ENCODE peak calls at places on chromosome 14, in five cellular contexts. One of them, this sample, is unnamed.

GRCh38 chr14:52949711-52950409 is 990 bp downstream of the FERMT2 start:
- DNase-seq in tibial nerve: peak
- DNase-seq in fibroblast of the aortic adventitia: peak
- DNase-seq in ovary: no peak
- DNase-seq in AG10803: peak
- DNase-seq in this sample: peak

GRCh38 chr14:104643306-104643705 is 38.7 kb upstream of the TMEM179 start:
- DNase-seq in fibroblast of the aortic adventitia: no peak
- DNase-seq in ovary: no peak
- DNase-seq in AG10803: no peak
- DNase-seq in tibial nerve: no peak
- DNase-seq in this sample: no peak

GRCh38 chr14:75399819-75400678 is 27.8 kb upstream of the JDP2 start:
- DNase-seq in fibroblast of the aortic adventitia: peak
- DNase-seq in tibial nerve: peak
- DNase-seq in AG10803: peak
- DNase-seq in ovary: peak
- DNase-seq in this sample: no peak

GRCh38 chr14:77239412-77239811 is 31.6 kb downstream of the NGB start:
- DNase-seq in ovary: no peak
- DNase-seq in fibroblast of the aortic adventitia: no peak
- DNase-seq in AG10803: no peak
- DNase-seq in tibial nerve: no peak
- DNase-seq in this sample: no peak

GRCh38 chr14:70735043-70735442 is 74.3 kb downstream of the MAP3K9 start:
- DNase-seq in fibroblast of the aortic adventitia: no peak
- DNase-seq in tibial nerve: no peak
- DNase-seq in ovary: no peak
- DNase-seq in AG10803: no peak
- DNase-seq in this sample: no peak

GRCh38 chr14:51908086-51908485 is 47.7 kb downstream of the GNG2 start:
- DNase-seq in AG10803: peak
- DNase-seq in fibroblast of the aortic adventitia: no peak
- DNase-seq in tibial nerve: no peak
- DNase-seq in ovary: no peak
- DNase-seq in this sample: no peak

GRCh38 chr14:91067186-91067585 is 6.7 kb upstream of the RPS6KA5 start:
- DNase-seq in ovary: no peak
- DNase-seq in AG10803: no peak
- DNase-seq in tibial nerve: no peak
- DNase-seq in fibroblast of the aortic adventitia: no peak
- DNase-seq in this sample: no peak

GRCh38 chr14:91008759-91009409 is 51.6 kb downstream of the RPS6KA5 start:
- DNase-seq in tibial nerve: no peak
- DNase-seq in AG10803: no peak
- DNase-seq in fibroblast of the aortic adventitia: peak
- DNase-seq in ovary: no peak
- DNase-seq in this sample: no peak

GRCh38 chr14:99230271-99231141 is 41.5 kb downstream of the BCL11B start:
- DNase-seq in AG10803: peak
- DNase-seq in tibial nerve: no peak
- DNase-seq in fibroblast of the aortic adventitia: no peak
- DNase-seq in ovary: no peak
- DNase-seq in this sample: no peak

GRCh38 chr14:78154827-78155226 is 15.3 kb upstream of the NRXN3 start:
- DNase-seq in AG10803: no peak
- DNase-seq in ovary: no peak
- DNase-seq in tibial nerve: no peak
- DNase-seq in fibroblast of the aortic adventitia: no peak
- DNase-seq in this sample: no peak

GRCh38 chr14:60657609-60657983 is 8.3 kb upstream of the SIX1 start:
- DNase-seq in tibial nerve: no peak
- DNase-seq in ovary: no peak
- DNase-seq in fibroblast of the aortic adventitia: no peak
- DNase-seq in AG10803: no peak
- DNase-seq in this sample: no peak

GRCh38 chr14:54676822-54677708 is 110.1 kb downstream of the SAMD4A start:
- DNase-seq in ovary: peak
- DNase-seq in AG10803: peak
- DNase-seq in fibroblast of the aortic adventitia: peak
- DNase-seq in tibial nerve: no peak
- DNase-seq in this sample: peak

GRCh38 chr14:89899917-89900680 is 54.4 kb downstream of the EFCAB11 start:
- DNase-seq in fibroblast of the aortic adventitia: peak
- DNase-seq in ovary: no peak
- DNase-seq in AG10803: peak
- DNase-seq in tibial nerve: no peak
- DNase-seq in this sample: no peak

GRCh38 chr14:58430156-58430555 is 2.6 kb downstream of the KIAA0586 start:
- DNase-seq in ovary: no peak
- DNase-seq in fibroblast of the aortic adventitia: peak
- DNase-seq in AG10803: peak
- DNase-seq in tibial nerve: no peak
- DNase-seq in this sample: peak

GRCh38 chr14:60278350-60278749 is 29.3 kb downstream of the PPM1A start:
- DNase-seq in fibroblast of the aortic adventitia: no peak
- DNase-seq in ovary: no peak
- DNase-seq in tibial nerve: no peak
- DNase-seq in AG10803: no peak
- DNase-seq in this sample: no peak

GRCh38 chr14:36346052-36346451 is 25.6 kb upstream of the MBIP start:
- DNase-seq in fibroblast of the aortic adventitia: no peak
- DNase-seq in ovary: no peak
- DNase-seq in tibial nerve: no peak
- DNase-seq in AG10803: no peak
- DNase-seq in this sample: no peak

GRCh38 chr14:36254020-36254614 is 66.3 kb downstream of the MBIP start:
- DNase-seq in fibroblast of the aortic adventitia: peak
- DNase-seq in ovary: no peak
- DNase-seq in AG10803: peak
- DNase-seq in tibial nerve: no peak
- DNase-seq in this sample: no peak

GRCh38 chr14:75700295-75700694 is 39.2 kb downstream of the TTLL5 start:
- DNase-seq in tibial nerve: no peak
- DNase-seq in AG10803: no peak
- DNase-seq in ovary: no peak
- DNase-seq in fibroblast of the aortic adventitia: no peak
- DNase-seq in this sample: no peak

GRCh38 chr14:64746298-64747250 is 42.4 kb downstream of the PLEKHG3 start:
- DNase-seq in fibroblast of the aortic adventitia: peak
- DNase-seq in ovary: no peak
- DNase-seq in tibial nerve: no peak
- DNase-seq in AG10803: peak
- DNase-seq in this sample: no peak

GRCh38 chr14:85542623-85543022 is 12.7 kb downstream of the FLRT2 start:
- DNase-seq in fibroblast of the aortic adventitia: peak
- DNase-seq in ovary: no peak
- DNase-seq in tibial nerve: no peak
- DNase-seq in AG10803: no peak
- DNase-seq in this sample: no peak

GRCh38 chr14:99575043-99576023 is 28.7 kb downstream of the CCDC85C start:
- DNase-seq in tibial nerve: no peak
- DNase-seq in fibroblast of the aortic adventitia: peak
- DNase-seq in AG10803: peak
- DNase-seq in ovary: peak
- DNase-seq in this sample: no peak

GRCh38 chr14:31668348-31668747 is 107.1 kb downstream of the NUBPL start:
- DNase-seq in AG10803: no peak
- DNase-seq in ovary: no peak
- DNase-seq in tibial nerve: no peak
- DNase-seq in fibroblast of the aortic adventitia: no peak
- DNase-seq in this sample: no peak

GRCh38 chr14:103607039-103607668 is 21.9 kb upstream of the KLC1 start:
- DNase-seq in AG10803: peak
- DNase-seq in fibroblast of the aortic adventitia: peak
- DNase-seq in tibial nerve: peak
- DNase-seq in ovary: peak
- DNase-seq in this sample: peak

GRCh38 chr14:92676031-92676430 is 72.4 kb downstream of the LGMN start:
- DNase-seq in tibial nerve: no peak
- DNase-seq in ovary: no peak
- DNase-seq in fibroblast of the aortic adventitia: no peak
- DNase-seq in AG10803: no peak
- DNase-seq in this sample: no peak

GRCh38 chr14:34199585-34199984 is 248.7 kb upstream of the EGLN3 start:
- DNase-seq in AG10803: peak
- DNase-seq in fibroblast of the aortic adventitia: peak
- DNase-seq in tibial nerve: no peak
- DNase-seq in ovary: no peak
- DNase-seq in this sample: peak

GRCh38 chr14:68785817-68786490 is 6.9 kb downstream of the ZFP36L1 start:
- DNase-seq in ovary: peak
- DNase-seq in AG10803: peak
- DNase-seq in tibial nerve: no peak
- DNase-seq in fibroblast of the aortic adventitia: peak
- DNase-seq in this sample: no peak

GRCh38 chr14:80150301-80150700 is 61.0 kb downstream of the DIO2 start:
- DNase-seq in fibroblast of the aortic adventitia: no peak
- DNase-seq in AG10803: no peak
- DNase-seq in tibial nerve: no peak
- DNase-seq in ovary: no peak
- DNase-seq in this sample: no peak

GRCh38 chr14:34628681-34629135 is 1.2 kb downstream of the SNX6 start:
- DNase-seq in fibroblast of the aortic adventitia: no peak
- DNase-seq in tibial nerve: no peak
- DNase-seq in ovary: no peak
- DNase-seq in AG10803: peak
- DNase-seq in this sample: no peak

GRCh38 chr14:99229654-99230215 is 42.3 kb downstream of the BCL11B start:
- DNase-seq in tibial nerve: no peak
- DNase-seq in ovary: no peak
- DNase-seq in fibroblast of the aortic adventitia: no peak
- DNase-seq in AG10803: no peak
- DNase-seq in this sample: no peak

DNA sequence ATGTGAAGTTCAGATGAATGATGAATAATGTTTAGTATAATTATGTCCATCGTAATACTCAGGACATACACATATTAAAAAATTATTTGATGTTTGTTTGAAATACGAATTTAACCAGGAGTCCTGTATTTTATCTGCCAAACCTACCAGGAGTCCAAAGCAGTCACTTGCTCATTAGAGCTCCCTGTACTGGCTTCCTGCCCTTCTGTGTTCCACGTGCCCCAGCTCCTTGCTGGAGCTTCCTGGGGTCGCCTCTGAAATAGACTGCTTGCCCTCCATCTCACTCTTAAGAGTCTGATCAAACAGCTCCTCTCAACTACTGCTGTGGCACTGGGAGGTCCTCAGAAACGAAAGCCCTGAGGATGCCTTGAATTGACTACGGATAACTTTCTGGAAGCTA is 87.3 kb upstream of the DHRS4 start:
- DNase-seq in AG10803: no peak
- DNase-seq in fibroblast of the aortic adventitia: no peak
- DNase-seq in ovary: no peak
- DNase-seq in tibial nerve: no peak
- DNase-seq in this sample: no peak
- TF ChIP-seq CTCF in AG10803: no peak
- TF ChIP-seq CTCF in fibroblast of the aortic adventitia: no peak
- TF ChIP-seq CTCF in ovary: no peak
- TF ChIP-seq CTCF in tibial nerve: no peak
- TF ChIP-seq CTCF in this sample: no peak

DNA sequence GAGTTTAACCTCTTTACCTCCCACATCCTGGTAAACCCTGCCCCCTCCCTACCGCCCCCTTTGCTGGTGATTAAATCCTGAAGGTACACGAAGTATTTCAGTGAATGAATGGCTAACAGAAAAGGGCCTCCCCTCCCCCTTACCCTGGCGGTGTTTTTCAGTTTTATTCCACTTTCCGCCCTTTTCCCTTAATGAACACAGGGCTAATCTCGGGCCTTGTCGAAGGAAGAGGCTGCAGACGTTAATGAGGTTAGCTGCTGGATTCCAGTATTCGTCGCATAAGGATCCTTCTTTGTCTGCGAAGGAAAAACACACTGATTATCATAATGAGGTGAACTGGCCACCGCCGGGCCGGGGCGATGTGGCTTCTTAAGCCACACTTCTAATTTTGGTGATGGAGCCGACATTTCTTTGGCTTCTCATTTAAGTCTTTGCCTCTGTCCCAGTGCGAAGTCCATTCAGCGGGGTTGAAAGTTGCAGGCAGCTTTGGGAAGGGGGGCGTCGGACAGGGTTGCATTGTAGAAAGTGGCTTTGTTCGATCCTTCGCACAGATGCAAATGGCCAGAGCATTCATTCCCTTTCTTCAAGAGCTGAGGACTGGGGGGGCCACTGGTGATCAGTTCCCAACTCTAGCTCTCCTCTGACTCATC is 6.5 kb downstream of the MEG3 start:
- DNase-seq in fibroblast of the aortic adventitia: no peak
- DNase-seq in ovary: no peak
- DNase-seq in AG10803: no peak
- DNase-seq in tibial nerve: no peak
- DNase-seq in this sample: no peak
- H3K4me3 ChIP-seq in fibroblast of the aortic adventitia: no peak
- H3K4me3 ChIP-seq in ovary: no peak
- H3K4me3 ChIP-seq in AG10803: no peak
- H3K4me3 ChIP-seq in tibial nerve: no peak
- H3K4me3 ChIP-seq in this sample: no peak

DNA sequence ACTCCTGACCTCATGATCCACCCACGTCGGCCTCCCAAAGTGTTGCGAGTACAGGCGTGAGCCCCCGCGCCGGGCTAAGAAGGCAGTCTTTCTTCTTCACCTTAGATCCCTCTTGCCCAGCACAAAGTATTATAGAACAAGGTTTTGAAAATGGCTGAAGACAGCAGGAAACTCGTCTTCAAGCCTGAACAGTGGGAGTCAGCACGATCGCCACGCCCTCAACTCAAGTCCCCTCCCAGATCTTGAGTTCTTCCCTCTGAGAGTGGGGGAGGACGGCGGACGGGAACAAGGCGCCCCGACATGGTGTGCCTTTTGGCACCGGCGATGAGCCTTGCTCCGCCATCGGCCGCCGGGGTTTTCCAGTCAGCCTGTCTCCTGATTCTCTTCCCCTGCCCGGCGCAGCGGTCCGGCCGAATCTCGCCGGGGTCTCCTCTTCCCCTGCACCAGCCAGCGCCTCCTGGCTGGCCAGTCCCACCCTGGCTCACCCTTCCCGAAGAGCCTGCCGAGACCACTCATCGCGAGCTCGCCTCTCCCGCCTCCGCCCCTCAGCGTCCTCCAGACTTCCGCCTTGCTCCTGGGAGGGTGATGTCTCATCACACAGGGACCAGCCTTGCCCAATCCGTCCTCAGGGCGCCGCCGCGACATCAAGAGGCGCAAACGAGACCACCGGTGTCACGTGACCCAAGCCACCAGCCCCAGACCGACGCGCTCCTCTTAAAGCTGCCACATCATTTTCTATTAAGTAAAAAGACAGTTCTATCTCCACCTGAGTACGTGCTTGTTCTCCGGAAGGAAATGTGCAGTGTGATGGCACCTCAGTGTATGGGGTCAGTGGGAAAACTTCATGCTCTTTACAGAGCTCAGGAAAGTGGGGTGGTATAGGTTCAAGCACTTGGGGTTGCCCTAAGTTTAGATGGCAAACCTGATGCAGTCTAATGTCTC is at the start of gene CHMP4A:
- DNase-seq in tibial nerve: peak
- DNase-seq in AG10803: peak
- DNase-seq in fibroblast of the aortic adventitia: peak
- DNase-seq in ovary: peak
- DNase-seq in this sample: peak
- TF ChIP-seq CTCF in tibial nerve: peak
- TF ChIP-seq CTCF in AG10803: peak
- TF ChIP-seq CTCF in fibroblast of the aortic adventitia: peak
- TF ChIP-seq CTCF in ovary: peak
- TF ChIP-seq CTCF in this sample: peak

GRCh38 chr14:62117010-62117717 is 354.9 kb downstream of the SNAPC1 start:
- DNase-seq in ovary: no peak
- DNase-seq in AG10803: peak
- DNase-seq in tibial nerve: no peak
- DNase-seq in fibroblast of the aortic adventitia: peak
- DNase-seq in this sample: peak
- H3K4me3 ChIP-seq in ovary: no peak
- H3K4me3 ChIP-seq in AG10803: peak
- H3K4me3 ChIP-seq in tibial nerve: no peak
- H3K4me3 ChIP-seq in fibroblast of the aortic adventitia: no peak
- H3K4me3 ChIP-seq in this sample: peak

This sample was measured in AG09309.